ENCODE peak calls at places on chromosome 13, in nine cellular contexts. One of them, this sample, is unnamed.

GRCh38 chr13:29905845-29906244 is 55.4 kb upstream of the UBL3 start:
- DNase-seq in stimulated activated CD4-positive, alpha-beta T cell treated with anti-CD3 and anti-CD28 coated beads, Interleukin-4, amount 100 ng/mL, for 1 hour: no peak
- DNase-seq in NCI-H1417: no peak
- DNase-seq in T-helper 1 cell: no peak
- DNase-seq in GM12865: no peak
- DNase-seq in activated T-cell treated with anti-CD3 and anti-CD28 coated beads for 48 hours: no peak
- DNase-seq in GM19239: no peak
- DNase-seq in gastrocnemius medialis: no peak
- DNase-seq in Daoy: no peak
- DNase-seq in this sample: no peak

GRCh38 chr13:89375839-89376238 is 1704.7 kb downstream of the SLITRK5 start:
- DNase-seq in stimulated activated CD4-positive, alpha-beta T cell treated with anti-CD3 and anti-CD28 coated beads, Interleukin-4, amount 100 ng/mL, for 1 hour: no peak
- DNase-seq in NCI-H1417: no peak
- DNase-seq in T-helper 1 cell: no peak
- DNase-seq in GM12865: no peak
- DNase-seq in activated T-cell treated with anti-CD3 and anti-CD28 coated beads for 48 hours: no peak
- DNase-seq in GM19239: no peak
- DNase-seq in gastrocnemius medialis: no peak
- DNase-seq in Daoy: no peak
- DNase-seq in this sample: no peak

GRCh38 chr13:93248627-93249047 is 22.0 kb downstream of the GPC6 start:
- DNase-seq in stimulated activated CD4-positive, alpha-beta T cell treated with anti-CD3 and anti-CD28 coated beads, Interleukin-4, amount 100 ng/mL, for 1 hour: no peak
- DNase-seq in NCI-H1417: peak; percentile 94
- DNase-seq in T-helper 1 cell: no peak
- DNase-seq in GM12865: no peak
- DNase-seq in activated T-cell treated with anti-CD3 and anti-CD28 coated beads for 48 hours: no peak
- DNase-seq in GM19239: no peak
- DNase-seq in gastrocnemius medialis: no peak
- DNase-seq in Daoy: peak; percentile 84
- DNase-seq in this sample: no peak

GRCh38 chr13:42497798-42498197 is 76.2 kb upstream of the TNFSF11 start:
- DNase-seq in stimulated activated CD4-positive, alpha-beta T cell treated with anti-CD3 and anti-CD28 coated beads, Interleukin-4, amount 100 ng/mL, for 1 hour: no peak
- DNase-seq in NCI-H1417: no peak
- DNase-seq in T-helper 1 cell: no peak
- DNase-seq in GM12865: peak; percentile 92
- DNase-seq in activated T-cell treated with anti-CD3 and anti-CD28 coated beads for 48 hours: no peak
- DNase-seq in GM19239: no peak
- DNase-seq in gastrocnemius medialis: no peak
- DNase-seq in Daoy: peak; percentile 49
- DNase-seq in this sample: no peak

GRCh38 chr13:75222031-75222430 is 259.9 kb downstream of the TBC1D4 start:
- DNase-seq in stimulated activated CD4-positive, alpha-beta T cell treated with anti-CD3 and anti-CD28 coated beads, Interleukin-4, amount 100 ng/mL, for 1 hour: no peak
- DNase-seq in NCI-H1417: no peak
- DNase-seq in T-helper 1 cell: no peak
- DNase-seq in GM12865: no peak
- DNase-seq in activated T-cell treated with anti-CD3 and anti-CD28 coated beads for 48 hours: no peak
- DNase-seq in GM19239: no peak
- DNase-seq in gastrocnemius medialis: no peak
- DNase-seq in Daoy: no peak
- DNase-seq in this sample: no peak

GRCh38 chr13:41496420-41497234 is 39.3 kb downstream of the RGCC start:
- DNase-seq in stimulated activated CD4-positive, alpha-beta T cell treated with anti-CD3 and anti-CD28 coated beads, Interleukin-4, amount 100 ng/mL, for 1 hour: no peak
- DNase-seq in NCI-H1417: no peak
- DNase-seq in T-helper 1 cell: no peak
- DNase-seq in GM12865: no peak
- DNase-seq in activated T-cell treated with anti-CD3 and anti-CD28 coated beads for 48 hours: no peak
- DNase-seq in GM19239: no peak
- DNase-seq in gastrocnemius medialis: no peak
- DNase-seq in Daoy: peak; percentile 11
- DNase-seq in this sample: no peak

GRCh38 chr13:71663431-71663830 is 203.6 kb downstream of the DACH1 start:
- DNase-seq in stimulated activated CD4-positive, alpha-beta T cell treated with anti-CD3 and anti-CD28 coated beads, Interleukin-4, amount 100 ng/mL, for 1 hour: no peak
- DNase-seq in NCI-H1417: no peak
- DNase-seq in T-helper 1 cell: no peak
- DNase-seq in GM12865: no peak
- DNase-seq in activated T-cell treated with anti-CD3 and anti-CD28 coated beads for 48 hours: no peak
- DNase-seq in GM19239: no peak
- DNase-seq in gastrocnemius medialis: no peak
- DNase-seq in Daoy: no peak
- DNase-seq in this sample: no peak

GRCh38 chr13:113110852-113111315 is 5.3 kb downstream of the F7 start:
- DNase-seq in stimulated activated CD4-positive, alpha-beta T cell treated with anti-CD3 and anti-CD28 coated beads, Interleukin-4, amount 100 ng/mL, for 1 hour: no peak
- DNase-seq in NCI-H1417: peak; percentile 59
- DNase-seq in T-helper 1 cell: no peak
- DNase-seq in GM12865: no peak
- DNase-seq in activated T-cell treated with anti-CD3 and anti-CD28 coated beads for 48 hours: no peak
- DNase-seq in GM19239: no peak
- DNase-seq in gastrocnemius medialis: no peak
- DNase-seq in Daoy: no peak
- DNase-seq in this sample: no peak

GRCh38 chr13:26050568-26051230 is 1.1 kb downstream of the SHISA2 start:
- DNase-seq in stimulated activated CD4-positive, alpha-beta T cell treated with anti-CD3 and anti-CD28 coated beads, Interleukin-4, amount 100 ng/mL, for 1 hour: peak; percentile 13
- DNase-seq in NCI-H1417: peak; percentile 70
- DNase-seq in T-helper 1 cell: no peak
- DNase-seq in GM12865: no peak
- DNase-seq in activated T-cell treated with anti-CD3 and anti-CD28 coated beads for 48 hours: peak; percentile 3
- DNase-seq in GM19239: no peak
- DNase-seq in gastrocnemius medialis: peak; percentile 27
- DNase-seq in Daoy: peak; percentile 50
- DNase-seq in this sample: no peak

GRCh38 chr13:74929436-74929835 is 552.5 kb downstream of the TBC1D4 start:
- DNase-seq in stimulated activated CD4-positive, alpha-beta T cell treated with anti-CD3 and anti-CD28 coated beads, Interleukin-4, amount 100 ng/mL, for 1 hour: no peak
- DNase-seq in NCI-H1417: no peak
- DNase-seq in T-helper 1 cell: no peak
- DNase-seq in GM12865: no peak
- DNase-seq in activated T-cell treated with anti-CD3 and anti-CD28 coated beads for 48 hours: no peak
- DNase-seq in GM19239: no peak
- DNase-seq in gastrocnemius medialis: no peak
- DNase-seq in Daoy: no peak
- DNase-seq in this sample: no peak

GRCh38 chr13:55410398-55411330 is 1730.1 kb upstream of the PRR20A start:
- DNase-seq in stimulated activated CD4-positive, alpha-beta T cell treated with anti-CD3 and anti-CD28 coated beads, Interleukin-4, amount 100 ng/mL, for 1 hour: no peak
- DNase-seq in NCI-H1417: peak; percentile 38
- DNase-seq in T-helper 1 cell: no peak
- DNase-seq in GM12865: no peak
- DNase-seq in activated T-cell treated with anti-CD3 and anti-CD28 coated beads for 48 hours: no peak
- DNase-seq in GM19239: no peak
- DNase-seq in gastrocnemius medialis: no peak
- DNase-seq in Daoy: no peak
- DNase-seq in this sample: no peak

GRCh38 chr13:44306401-44307192 is 67.0 kb upstream of the SERP2 start:
- DNase-seq in stimulated activated CD4-positive, alpha-beta T cell treated with anti-CD3 and anti-CD28 coated beads, Interleukin-4, amount 100 ng/mL, for 1 hour: no peak
- DNase-seq in NCI-H1417: peak; percentile 51
- DNase-seq in T-helper 1 cell: no peak
- DNase-seq in GM12865: no peak
- DNase-seq in activated T-cell treated with anti-CD3 and anti-CD28 coated beads for 48 hours: no peak
- DNase-seq in GM19239: no peak
- DNase-seq in gastrocnemius medialis: no peak
- DNase-seq in Daoy: peak; percentile 93
- DNase-seq in this sample: no peak

GRCh38 chr13:21668665-21669599 is 1.9 kb upstream of the FGF9 start:
- DNase-seq in stimulated activated CD4-positive, alpha-beta T cell treated with anti-CD3 and anti-CD28 coated beads, Interleukin-4, amount 100 ng/mL, for 1 hour: peak; percentile 21
- DNase-seq in NCI-H1417: peak; percentile 55
- DNase-seq in T-helper 1 cell: peak; percentile 20
- DNase-seq in GM12865: peak; percentile 67
- DNase-seq in activated T-cell treated with anti-CD3 and anti-CD28 coated beads for 48 hours: no peak
- DNase-seq in GM19239: no peak
- DNase-seq in gastrocnemius medialis: no peak
- DNase-seq in Daoy: peak; percentile 51
- DNase-seq in this sample: peak; percentile 25

GRCh38 chr13:112983428-112984196 is 14.6 kb downstream of the MCF2L start:
- DNase-seq in stimulated activated CD4-positive, alpha-beta T cell treated with anti-CD3 and anti-CD28 coated beads, Interleukin-4, amount 100 ng/mL, for 1 hour: no peak
- DNase-seq in NCI-H1417: peak; percentile 74
- DNase-seq in T-helper 1 cell: no peak
- DNase-seq in GM12865: no peak
- DNase-seq in activated T-cell treated with anti-CD3 and anti-CD28 coated beads for 48 hours: no peak
- DNase-seq in GM19239: no peak
- DNase-seq in gastrocnemius medialis: no peak
- DNase-seq in Daoy: no peak
- DNase-seq in this sample: no peak

GRCh38 chr13:30985637-30986205 is 53.3 kb downstream of the TEX26 start:
- DNase-seq in stimulated activated CD4-positive, alpha-beta T cell treated with anti-CD3 and anti-CD28 coated beads, Interleukin-4, amount 100 ng/mL, for 1 hour: no peak
- DNase-seq in NCI-H1417: no peak
- DNase-seq in T-helper 1 cell: no peak
- DNase-seq in GM12865: no peak
- DNase-seq in activated T-cell treated with anti-CD3 and anti-CD28 coated beads for 48 hours: no peak
- DNase-seq in GM19239: no peak
- DNase-seq in gastrocnemius medialis: no peak
- DNase-seq in Daoy: peak; percentile 38
- DNase-seq in this sample: no peak

GRCh38 chr13:97267418-97268059 is 45.4 kb downstream of the MBNL2 start:
- DNase-seq in stimulated activated CD4-positive, alpha-beta T cell treated with anti-CD3 and anti-CD28 coated beads, Interleukin-4, amount 100 ng/mL, for 1 hour: no peak
- DNase-seq in NCI-H1417: peak; percentile 27
- DNase-seq in T-helper 1 cell: no peak
- DNase-seq in GM12865: no peak
- DNase-seq in activated T-cell treated with anti-CD3 and anti-CD28 coated beads for 48 hours: no peak
- DNase-seq in GM19239: no peak
- DNase-seq in gastrocnemius medialis: no peak
- DNase-seq in Daoy: no peak
- DNase-seq in this sample: no peak

GRCh38 chr13:99392806-99393135 is 85.6 kb upstream of the GPR183 start:
- DNase-seq in stimulated activated CD4-positive, alpha-beta T cell treated with anti-CD3 and anti-CD28 coated beads, Interleukin-4, amount 100 ng/mL, for 1 hour: no peak
- DNase-seq in NCI-H1417: no peak
- DNase-seq in T-helper 1 cell: no peak
- DNase-seq in GM12865: no peak
- DNase-seq in activated T-cell treated with anti-CD3 and anti-CD28 coated beads for 48 hours: no peak
- DNase-seq in GM19239: no peak
- DNase-seq in gastrocnemius medialis: no peak
- DNase-seq in Daoy: no peak
- DNase-seq in this sample: no peak

GRCh38 chr13:85772379-85772778 is 26.8 kb downstream of the SLITRK6 start:
- DNase-seq in stimulated activated CD4-positive, alpha-beta T cell treated with anti-CD3 and anti-CD28 coated beads, Interleukin-4, amount 100 ng/mL, for 1 hour: no peak
- DNase-seq in NCI-H1417: no peak
- DNase-seq in T-helper 1 cell: no peak
- DNase-seq in GM12865: no peak
- DNase-seq in activated T-cell treated with anti-CD3 and anti-CD28 coated beads for 48 hours: no peak
- DNase-seq in GM19239: no peak
- DNase-seq in gastrocnemius medialis: no peak
- DNase-seq in Daoy: peak; percentile 1
- DNase-seq in this sample: no peak

GRCh38 chr13:45928843-45929242 is 77.3 kb upstream of the SIAH3 start:
- DNase-seq in stimulated activated CD4-positive, alpha-beta T cell treated with anti-CD3 and anti-CD28 coated beads, Interleukin-4, amount 100 ng/mL, for 1 hour: no peak
- DNase-seq in NCI-H1417: no peak
- DNase-seq in T-helper 1 cell: no peak
- DNase-seq in GM12865: no peak
- DNase-seq in activated T-cell treated with anti-CD3 and anti-CD28 coated beads for 48 hours: no peak
- DNase-seq in GM19239: no peak
- DNase-seq in gastrocnemius medialis: no peak
- DNase-seq in Daoy: no peak
- DNase-seq in this sample: no peak

GRCh38 chr13:40534456-40534855 is 132.0 kb downstream of the FOXO1 start:
- DNase-seq in stimulated activated CD4-positive, alpha-beta T cell treated with anti-CD3 and anti-CD28 coated beads, Interleukin-4, amount 100 ng/mL, for 1 hour: no peak
- DNase-seq in NCI-H1417: no peak
- DNase-seq in T-helper 1 cell: no peak
- DNase-seq in GM12865: no peak
- DNase-seq in activated T-cell treated with anti-CD3 and anti-CD28 coated beads for 48 hours: no peak
- DNase-seq in GM19239: no peak
- DNase-seq in gastrocnemius medialis: no peak
- DNase-seq in Daoy: no peak
- DNase-seq in this sample: no peak

GRCh38 chr13:113171250-113172125 is 13.0 kb downstream of the PROZ start:
- DNase-seq in stimulated activated CD4-positive, alpha-beta T cell treated with anti-CD3 and anti-CD28 coated beads, Interleukin-4, amount 100 ng/mL, for 1 hour: no peak
- DNase-seq in NCI-H1417: no peak
- DNase-seq in T-helper 1 cell: no peak
- DNase-seq in GM12865: no peak
- DNase-seq in activated T-cell treated with anti-CD3 and anti-CD28 coated beads for 48 hours: no peak
- DNase-seq in GM19239: no peak
- DNase-seq in gastrocnemius medialis: no peak
- DNase-seq in Daoy: no peak
- DNase-seq in this sample: no peak

GRCh38 chr13:27403252-27403678 is 21.2 kb upstream of the GTF3A start:
- DNase-seq in stimulated activated CD4-positive, alpha-beta T cell treated with anti-CD3 and anti-CD28 coated beads, Interleukin-4, amount 100 ng/mL, for 1 hour: no peak
- DNase-seq in NCI-H1417: no peak
- DNase-seq in T-helper 1 cell: no peak
- DNase-seq in GM12865: no peak
- DNase-seq in activated T-cell treated with anti-CD3 and anti-CD28 coated beads for 48 hours: no peak
- DNase-seq in GM19239: no peak
- DNase-seq in gastrocnemius medialis: no peak
- DNase-seq in Daoy: peak; percentile 10
- DNase-seq in this sample: no peak

GRCh38 chr13:39051157-39051556 is 12.9 kb downstream of the NHLRC3 start:
- DNase-seq in stimulated activated CD4-positive, alpha-beta T cell treated with anti-CD3 and anti-CD28 coated beads, Interleukin-4, amount 100 ng/mL, for 1 hour: no peak
- DNase-seq in NCI-H1417: peak; percentile 73
- DNase-seq in T-helper 1 cell: no peak
- DNase-seq in GM12865: peak; percentile 34
- DNase-seq in activated T-cell treated with anti-CD3 and anti-CD28 coated beads for 48 hours: no peak
- DNase-seq in GM19239: no peak
- DNase-seq in gastrocnemius medialis: no peak
- DNase-seq in Daoy: no peak
- DNase-seq in this sample: no peak

GRCh38 chr13:44259045-44260042 is 114.3 kb upstream of the SERP2 start:
- DNase-seq in stimulated activated CD4-positive, alpha-beta T cell treated with anti-CD3 and anti-CD28 coated beads, Interleukin-4, amount 100 ng/mL, for 1 hour: peak; percentile 79
- DNase-seq in NCI-H1417: peak; percentile 17
- DNase-seq in T-helper 1 cell: peak; percentile 25
- DNase-seq in GM12865: peak; percentile 89
- DNase-seq in activated T-cell treated with anti-CD3 and anti-CD28 coated beads for 48 hours: peak; percentile 66
- DNase-seq in GM19239: peak; percentile 25
- DNase-seq in gastrocnemius medialis: peak; percentile 56
- DNase-seq in Daoy: peak; percentile 80
- DNase-seq in this sample: peak; percentile 29

GRCh38 chr13:42876810-42877550 is 95.6 kb downstream of the FAM216B start:
- DNase-seq in stimulated activated CD4-positive, alpha-beta T cell treated with anti-CD3 and anti-CD28 coated beads, Interleukin-4, amount 100 ng/mL, for 1 hour: no peak
- DNase-seq in NCI-H1417: peak; percentile 9
- DNase-seq in T-helper 1 cell: no peak
- DNase-seq in GM12865: peak; percentile 13
- DNase-seq in activated T-cell treated with anti-CD3 and anti-CD28 coated beads for 48 hours: no peak
- DNase-seq in GM19239: no peak
- DNase-seq in gastrocnemius medialis: no peak
- DNase-seq in Daoy: no peak
- DNase-seq in this sample: no peak

GRCh38 chr13:49219647-49220034 is 497 bp upstream of the MLNR start:
- DNase-seq in stimulated activated CD4-positive, alpha-beta T cell treated with anti-CD3 and anti-CD28 coated beads, Interleukin-4, amount 100 ng/mL, for 1 hour: no peak
- DNase-seq in NCI-H1417: no peak
- DNase-seq in T-helper 1 cell: no peak
- DNase-seq in GM12865: no peak
- DNase-seq in activated T-cell treated with anti-CD3 and anti-CD28 coated beads for 48 hours: no peak
- DNase-seq in GM19239: no peak
- DNase-seq in gastrocnemius medialis: no peak
- DNase-seq in Daoy: no peak
- DNase-seq in this sample: no peak

GRCh38 chr13:112892759-112893569 is 76.0 kb upstream of the MCF2L start:
- DNase-seq in stimulated activated CD4-positive, alpha-beta T cell treated with anti-CD3 and anti-CD28 coated beads, Interleukin-4, amount 100 ng/mL, for 1 hour: no peak
- DNase-seq in NCI-H1417: peak; percentile 84
- DNase-seq in T-helper 1 cell: no peak
- DNase-seq in GM12865: no peak
- DNase-seq in activated T-cell treated with anti-CD3 and anti-CD28 coated beads for 48 hours: no peak
- DNase-seq in GM19239: peak; percentile 63
- DNase-seq in gastrocnemius medialis: no peak
- DNase-seq in Daoy: no peak
- DNase-seq in this sample: no peak

GRCh38 chr13:26821766-26822165 is 61.2 kb upstream of the GPR12 start:
- DNase-seq in stimulated activated CD4-positive, alpha-beta T cell treated with anti-CD3 and anti-CD28 coated beads, Interleukin-4, amount 100 ng/mL, for 1 hour: no peak
- DNase-seq in NCI-H1417: no peak
- DNase-seq in T-helper 1 cell: no peak
- DNase-seq in GM12865: no peak
- DNase-seq in activated T-cell treated with anti-CD3 and anti-CD28 coated beads for 48 hours: no peak
- DNase-seq in GM19239: no peak
- DNase-seq in gastrocnemius medialis: no peak
- DNase-seq in Daoy: no peak
- DNase-seq in this sample: no peak

GRCh38 chr13:111622051-111622531 is 301.6 kb downstream of the TEX29 start:
- DNase-seq in stimulated activated CD4-positive, alpha-beta T cell treated with anti-CD3 and anti-CD28 coated beads, Interleukin-4, amount 100 ng/mL, for 1 hour: no peak
- DNase-seq in NCI-H1417: no peak
- DNase-seq in T-helper 1 cell: no peak
- DNase-seq in GM12865: no peak
- DNase-seq in activated T-cell treated with anti-CD3 and anti-CD28 coated beads for 48 hours: no peak
- DNase-seq in GM19239: no peak
- DNase-seq in gastrocnemius medialis: no peak
- DNase-seq in Daoy: no peak
- DNase-seq in this sample: no peak

This sample was measured in T-helper 9 cell.